ENCODE peak calls at places on chromosomes 6 and 20, in eight cellular contexts. One of them, this sample, is unnamed.

GRCh38 chr6:122407712-122408111 is 8.3 kb downstream of the HSF2 start:
- DNase-seq in stomach: no peak
- DNase-seq in NT2/D1: no peak
- DNase-seq in astrocyte of the spinal cord: no peak
- DNase-seq in upper lobe of right lung: no peak
- DNase-seq in A549: no peak
- DNase-seq in HCT116: no peak
- DNase-seq in suprapubic skin: no peak
- DNase-seq in this sample: no peak

GRCh38 chr6:33314943-33315752 is 1.3 kb upstream of the TAPBP start:
- DNase-seq in upper lobe of right lung: peak
- DNase-seq in astrocyte of the spinal cord: peak
- DNase-seq in HCT116: no peak
- DNase-seq in stomach: peak
- DNase-seq in NT2/D1: no peak
- DNase-seq in A549: peak
- DNase-seq in suprapubic skin: peak
- DNase-seq in this sample: no peak

GRCh38 chr6:166988674-166989201 is 10.5 kb upstream of the CEP43 start:
- DNase-seq in HCT116: no peak
- DNase-seq in upper lobe of right lung: no peak
- DNase-seq in A549: no peak
- DNase-seq in suprapubic skin: no peak
- DNase-seq in stomach: no peak
- DNase-seq in NT2/D1: peak
- DNase-seq in astrocyte of the spinal cord: no peak
- DNase-seq in this sample: no peak

GRCh38 chr6:22399693-22400092 is 102.9 kb upstream of the PRL start:
- DNase-seq in NT2/D1: no peak
- DNase-seq in stomach: no peak
- DNase-seq in A549: peak
- DNase-seq in suprapubic skin: no peak
- DNase-seq in upper lobe of right lung: no peak
- DNase-seq in astrocyte of the spinal cord: peak
- DNase-seq in HCT116: no peak
- DNase-seq in this sample: no peak

GRCh38 chr6:157430834-157431233 is 49.8 kb downstream of the ZDHHC14 start:
- DNase-seq in HCT116: no peak
- DNase-seq in suprapubic skin: no peak
- DNase-seq in stomach: no peak
- DNase-seq in upper lobe of right lung: no peak
- DNase-seq in astrocyte of the spinal cord: no peak
- DNase-seq in NT2/D1: no peak
- DNase-seq in A549: no peak
- DNase-seq in this sample: no peak

GRCh38 chr6:56911847-56912246 is 43.1 kb upstream of the BEND6 start:
- DNase-seq in NT2/D1: peak
- DNase-seq in stomach: no peak
- DNase-seq in astrocyte of the spinal cord: peak
- DNase-seq in HCT116: peak
- DNase-seq in upper lobe of right lung: no peak
- DNase-seq in A549: no peak
- DNase-seq in suprapubic skin: no peak
- DNase-seq in this sample: no peak

GRCh38 chr6:19210849-19211590 is 626.1 kb upstream of the ID4 start:
- DNase-seq in stomach: no peak
- DNase-seq in upper lobe of right lung: peak
- DNase-seq in HCT116: no peak
- DNase-seq in suprapubic skin: no peak
- DNase-seq in A549: peak
- DNase-seq in astrocyte of the spinal cord: no peak
- DNase-seq in NT2/D1: peak
- DNase-seq in this sample: no peak

GRCh38 chr20:37526839-37527637 is 638 bp downstream of the BLCAP start:
- DNase-seq in astrocyte of the spinal cord: no peak
- DNase-seq in upper lobe of right lung: peak
- DNase-seq in stomach: peak
- DNase-seq in HCT116: no peak
- DNase-seq in NT2/D1: no peak
- DNase-seq in A549: peak
- DNase-seq in suprapubic skin: no peak
- DNase-seq in this sample: no peak

GRCh38 chr6:7479801-7480266 is 61.6 kb upstream of the DSP start:
- DNase-seq in stomach: peak
- DNase-seq in NT2/D1: no peak
- DNase-seq in A549: peak
- DNase-seq in astrocyte of the spinal cord: no peak
- DNase-seq in upper lobe of right lung: no peak
- DNase-seq in suprapubic skin: no peak
- DNase-seq in HCT116: peak
- DNase-seq in this sample: no peak

GRCh38 chr20:4585758-4586157 is 136.0 kb upstream of the PRND start:
- DNase-seq in HCT116: no peak
- DNase-seq in suprapubic skin: no peak
- DNase-seq in A549: no peak
- DNase-seq in stomach: no peak
- DNase-seq in upper lobe of right lung: no peak
- DNase-seq in NT2/D1: no peak
- DNase-seq in astrocyte of the spinal cord: no peak
- DNase-seq in this sample: no peak

GRCh38 chr6:494394-494793 is 102.8 kb downstream of the IRF4 start:
- DNase-seq in NT2/D1: no peak
- DNase-seq in upper lobe of right lung: no peak
- DNase-seq in stomach: no peak
- DNase-seq in HCT116: no peak
- DNase-seq in suprapubic skin: no peak
- DNase-seq in astrocyte of the spinal cord: no peak
- DNase-seq in A549: no peak
- DNase-seq in this sample: no peak

GRCh38 chr20:6769953-6770831 is 2.7 kb downstream of the BMP2 start:
- DNase-seq in astrocyte of the spinal cord: peak
- DNase-seq in A549: no peak
- DNase-seq in suprapubic skin: peak
- DNase-seq in upper lobe of right lung: peak
- DNase-seq in NT2/D1: no peak
- DNase-seq in stomach: peak
- DNase-seq in HCT116: no peak
- DNase-seq in this sample: no peak

GRCh38 chr6:30957716-30958115 is 16.9 kb downstream of the MUCL3 start:
- DNase-seq in stomach: no peak
- DNase-seq in NT2/D1: no peak
- DNase-seq in A549: no peak
- DNase-seq in upper lobe of right lung: no peak
- DNase-seq in suprapubic skin: no peak
- DNase-seq in astrocyte of the spinal cord: no peak
- DNase-seq in HCT116: no peak
- DNase-seq in this sample: no peak

GRCh38 chr6:30954631-30955366 is 14.0 kb downstream of the MUCL3 start:
- DNase-seq in astrocyte of the spinal cord: no peak
- DNase-seq in stomach: peak
- DNase-seq in HCT116: no peak
- DNase-seq in upper lobe of right lung: no peak
- DNase-seq in NT2/D1: no peak
- DNase-seq in suprapubic skin: no peak
- DNase-seq in A549: no peak
- DNase-seq in this sample: no peak

GRCh38 chr6:30951907-30952469 is 11.2 kb downstream of the MUCL3 start:
- DNase-seq in NT2/D1: no peak
- DNase-seq in HCT116: no peak
- DNase-seq in astrocyte of the spinal cord: no peak
- DNase-seq in suprapubic skin: no peak
- DNase-seq in A549: no peak
- DNase-seq in upper lobe of right lung: no peak
- DNase-seq in stomach: no peak
- DNase-seq in this sample: no peak

GRCh38 chr6:30960907-30961673 is 20.3 kb downstream of the MUCL3 start:
- DNase-seq in astrocyte of the spinal cord: peak
- DNase-seq in stomach: no peak
- DNase-seq in A549: no peak
- DNase-seq in NT2/D1: no peak
- DNase-seq in upper lobe of right lung: no peak
- DNase-seq in suprapubic skin: no peak
- DNase-seq in HCT116: no peak
- DNase-seq in this sample: no peak

DNA sequence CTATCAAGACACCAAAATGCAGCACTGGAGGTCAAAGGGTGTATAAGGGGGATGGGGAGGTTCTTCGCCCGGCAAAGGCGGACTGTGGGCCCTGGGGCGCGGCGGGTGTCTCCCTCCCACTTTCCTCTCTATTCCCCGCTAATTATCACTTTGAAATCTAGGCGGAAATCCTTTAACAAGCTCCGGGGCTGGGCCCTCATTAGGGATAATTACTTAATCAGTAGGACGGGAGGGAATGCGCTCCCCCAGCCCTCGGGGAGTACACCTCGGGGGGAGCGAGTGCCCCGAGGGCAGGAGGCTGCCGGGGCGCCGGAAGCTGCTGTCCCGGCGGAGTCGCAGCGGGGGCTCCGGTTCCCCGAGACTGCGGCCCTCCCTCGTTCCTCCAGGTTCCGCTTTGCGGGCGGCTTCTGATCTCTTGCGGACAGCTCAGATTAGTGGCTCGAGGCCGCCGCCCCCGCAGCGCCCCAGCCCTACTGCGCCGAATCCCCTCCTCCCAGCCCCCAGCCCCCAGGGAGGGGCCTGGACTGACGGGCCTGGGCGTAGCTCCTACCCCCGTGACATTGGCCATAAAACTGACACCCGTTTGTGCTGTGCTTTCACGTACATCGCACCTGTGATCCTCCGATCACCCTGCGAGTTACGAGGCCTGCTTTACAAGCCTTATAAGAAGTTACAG is 14.7 kb downstream of the MUCL3 start:
- DNase-seq in HCT116: no peak
- DNase-seq in NT2/D1: peak
- DNase-seq in A549: no peak
- DNase-seq in upper lobe of right lung: peak
- DNase-seq in astrocyte of the spinal cord: peak
- DNase-seq in stomach: peak
- DNase-seq in suprapubic skin: peak
- DNase-seq in this sample: peak
- H3K4me3 ChIP-seq in HCT116: no peak
- H3K4me3 ChIP-seq in NT2/D1: peak
- H3K4me3 ChIP-seq in A549: no peak
- H3K4me3 ChIP-seq in upper lobe of right lung: peak
- H3K4me3 ChIP-seq in astrocyte of the spinal cord: peak
- H3K4me3 ChIP-seq in stomach: peak
- H3K4me3 ChIP-seq in suprapubic skin: peak
- H3K4me3 ChIP-seq in this sample: peak

GRCh38 chr20:10864076-10864672 is 190.4 kb upstream of the JAG1 start:
- DNase-seq in upper lobe of right lung: peak
- DNase-seq in suprapubic skin: no peak
- DNase-seq in A549: peak
- DNase-seq in NT2/D1: no peak
- DNase-seq in HCT116: peak
- DNase-seq in stomach: peak
- DNase-seq in astrocyte of the spinal cord: no peak
- DNase-seq in this sample: no peak
- H3K4me3 ChIP-seq in upper lobe of right lung: no peak
- H3K4me3 ChIP-seq in suprapubic skin: no peak
- H3K4me3 ChIP-seq in A549: no peak
- H3K4me3 ChIP-seq in NT2/D1: no peak
- H3K4me3 ChIP-seq in HCT116: peak
- H3K4me3 ChIP-seq in stomach: no peak
- H3K4me3 ChIP-seq in astrocyte of the spinal cord: no peak
- H3K4me3 ChIP-seq in this sample: no peak

GRCh38 chr6:116371384-116372209 is 850 bp downstream of the DSE start:
- DNase-seq in upper lobe of right lung: peak
- DNase-seq in stomach: peak
- DNase-seq in NT2/D1: peak
- DNase-seq in suprapubic skin: peak
- DNase-seq in A549: peak
- DNase-seq in astrocyte of the spinal cord: peak
- DNase-seq in HCT116: peak
- DNase-seq in this sample: no peak
- H3K4me3 ChIP-seq in upper lobe of right lung: peak
- H3K4me3 ChIP-seq in stomach: peak
- H3K4me3 ChIP-seq in NT2/D1: peak
- H3K4me3 ChIP-seq in suprapubic skin: peak
- H3K4me3 ChIP-seq in A549: peak
- H3K4me3 ChIP-seq in astrocyte of the spinal cord: peak
- H3K4me3 ChIP-seq in HCT116: peak
- H3K4me3 ChIP-seq in this sample: peak

DNA sequence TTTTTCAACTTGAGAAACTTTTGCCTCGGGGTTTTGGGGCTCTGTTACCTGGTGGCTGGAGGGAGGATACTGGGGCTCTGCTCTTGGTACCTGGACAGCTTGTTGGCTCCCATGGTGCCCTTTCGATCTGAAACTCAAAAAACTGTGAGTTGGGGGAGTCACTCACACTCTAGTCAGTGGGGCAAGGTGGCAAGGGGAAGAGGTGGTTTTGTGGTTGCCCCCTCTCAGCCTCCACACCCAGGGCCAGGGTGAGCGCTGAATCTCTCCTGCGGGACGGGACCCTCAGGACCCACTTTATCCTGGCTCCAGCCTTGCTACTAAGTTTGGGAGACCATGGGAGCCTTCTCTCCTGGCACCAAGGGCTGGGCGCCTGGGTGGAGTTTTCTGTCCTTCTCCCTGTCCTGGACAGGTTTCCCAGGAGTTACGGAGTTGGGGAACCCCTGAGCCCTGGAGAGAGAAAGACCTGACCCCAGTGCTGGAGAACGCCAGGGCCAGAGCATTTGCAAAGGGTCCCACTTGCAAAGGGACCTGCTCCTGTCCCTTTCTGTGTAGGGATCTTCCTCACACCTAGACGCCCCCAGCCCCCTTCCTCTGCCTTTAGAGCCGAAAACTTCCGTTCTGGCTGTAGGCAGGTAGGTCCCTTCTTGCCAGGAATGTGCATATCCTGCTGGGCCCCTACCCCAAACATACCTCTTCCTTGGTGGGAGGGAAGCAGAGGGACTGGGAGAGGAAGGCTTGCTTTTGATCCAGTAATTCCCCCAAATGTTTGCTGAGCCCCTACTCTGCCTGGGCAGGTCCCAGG is 2.9 kb downstream of the FOXP4 start:
- DNase-seq in suprapubic skin: no peak
- DNase-seq in NT2/D1: no peak
- DNase-seq in HCT116: no peak
- DNase-seq in stomach: no peak
- DNase-seq in upper lobe of right lung: no peak
- DNase-seq in astrocyte of the spinal cord: no peak
- DNase-seq in A549: no peak
- DNase-seq in this sample: no peak
- H3K4me3 ChIP-seq in suprapubic skin: peak
- H3K4me3 ChIP-seq in NT2/D1: no peak
- H3K4me3 ChIP-seq in HCT116: no peak
- H3K4me3 ChIP-seq in stomach: peak
- H3K4me3 ChIP-seq in upper lobe of right lung: peak
- H3K4me3 ChIP-seq in astrocyte of the spinal cord: no peak
- H3K4me3 ChIP-seq in A549: no peak
- H3K4me3 ChIP-seq in this sample: peak

DNA sequence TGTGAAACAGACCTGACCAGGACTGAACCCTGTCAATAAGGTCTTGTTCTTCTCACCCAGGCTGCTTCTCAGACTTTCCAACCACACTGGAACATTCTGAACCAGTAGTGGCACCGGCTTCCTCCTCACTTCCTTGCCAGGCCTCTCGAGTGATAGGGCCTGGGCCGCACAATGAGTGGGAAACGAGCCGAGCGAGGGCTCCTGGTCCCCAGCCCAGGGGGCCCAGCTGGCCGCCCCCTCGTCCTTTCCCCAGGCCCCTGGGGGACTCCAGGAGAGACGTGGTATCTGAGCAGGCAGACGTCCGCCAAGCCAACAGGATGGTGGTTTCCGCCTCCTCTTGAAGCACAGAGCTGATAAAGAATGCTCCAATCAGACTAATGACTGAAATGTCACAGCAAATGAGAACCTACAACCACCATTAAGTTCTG is 117.9 kb downstream of the GMDS start:
- DNase-seq in A549: no peak
- DNase-seq in astrocyte of the spinal cord: no peak
- DNase-seq in stomach: no peak
- DNase-seq in upper lobe of right lung: peak
- DNase-seq in HCT116: no peak
- DNase-seq in suprapubic skin: peak
- DNase-seq in NT2/D1: no peak
- DNase-seq in this sample: no peak
- H3K4me3 ChIP-seq in A549: no peak
- H3K4me3 ChIP-seq in astrocyte of the spinal cord: no peak
- H3K4me3 ChIP-seq in stomach: no peak
- H3K4me3 ChIP-seq in upper lobe of right lung: no peak
- H3K4me3 ChIP-seq in HCT116: no peak
- H3K4me3 ChIP-seq in suprapubic skin: no peak
- H3K4me3 ChIP-seq in NT2/D1: no peak
- H3K4me3 ChIP-seq in this sample: no peak